ENCODE peak calls at places on chromosomes 11 and 22, in five cellular contexts. T is brain microvascular endothelial cell; D is GM03348; M is AG10803; G is effector CD4-positive, alpha-beta T cell. O is an unnamed sample.

GRCh38 chr11:30000986-30001385 is 15.8 kb downstream of the KCNA4 start:
- DNase-seq in M (no peak), G (no peak), T (no peak), D (no peak), O (no peak)

GRCh38 chr22:44191036-44191454 is 10.3 kb downstream of the PARVG start:
- DNase-seq in M (peak), T (no peak), G (no peak), D (peak), O (peak)

GRCh38 chr11:57601297-57601696 is 3.8 kb downstream of the SERPING1 start:
- DNase-seq in D (no peak), G (no peak), M (peak), T (no peak), O (peak)

GRCh38 chr22:33057363-33057995 is 702 bp downstream of the SYN3 start:
- DNase-seq in G (no peak), T (no peak), D (no peak), M (no peak), O (no peak)

GRCh38 chr11:15849265-15849664 is 507.1 kb downstream of the SOX6 start:
- DNase-seq in G (no peak), M (no peak), D (no peak), T (no peak), O (no peak)

GRCh38 chr11:122874991-122875390 is 7.6 kb upstream of the JHY start:
- DNase-seq in T (no peak), G (no peak), D (no peak), M (peak), O (no peak)

GRCh38 chr11:87223816-87224215 is 186.1 kb downstream of the TMEM135 start:
- DNase-seq in T (no peak), D (peak), M (peak), G (no peak), O (peak)

GRCh38 chr11:62752994-62753735 is 795 bp downstream of the ZBTB3 start:
- DNase-seq in G (no peak), M (no peak), D (no peak), T (no peak), O (no peak)

GRCh38 chr22:47288640-47289039 is 526.2 kb downstream of the TBC1D22A start:
- DNase-seq in G (no peak), T (no peak), M (no peak), D (no peak), O (no peak)

GRCh38 chr11:10381730-10382129 is 73.3 kb upstream of the AMPD3 start:
- DNase-seq in M (peak), D (peak), T (no peak), G (no peak), O (peak)

GRCh38 chr22:26330971-26331625 is 98.0 kb upstream of the ASPHD2 start:
- DNase-seq in G (peak), T (peak), D (peak), M (peak), O (peak)

GRCh38 chr22:48433647-48434046 is 1394.0 kb downstream of the BRD1 start:
- DNase-seq in T (no peak), M (no peak), G (no peak), D (no peak), O (no peak)

GRCh38 chr11:72583616-72584292 is 90.5 kb downstream of the PDE2A start:
- DNase-seq in G (no peak), D (no peak), M (no peak), T (no peak), O (no peak)

GRCh38 chr22:32204211-32204855 is 540 bp downstream of the RFPL2 start:
- DNase-seq in T (no peak), M (no peak), G (no peak), D (no peak), O (no peak)

GRCh38 chr11:67468835-67469811 is at the start of gene TMEM134:
- DNase-seq in M (peak), G (peak), T (peak), D (peak), O (peak)

GRCh38 chr11:71481101-71481960 is 28.3 kb downstream of the NADSYN1 start:
- DNase-seq in T (no peak), G (no peak), D (no peak), M (no peak), O (no peak)

GRCh38 chr22:27648074-27648473 is 153.5 kb downstream of the MN1 start:
- DNase-seq in T (no peak), G (no peak), M (no peak), D (no peak), O (no peak)

GRCh38 chr11:68390315-68390714 is 70.2 kb upstream of the PPP6R3 start:
- DNase-seq in M (no peak), G (no peak), T (no peak), D (no peak), O (no peak)

GRCh38 chr22:29212738-29213137 is 7.0 kb downstream of the EMID1 start:
- DNase-seq in T (no peak), M (no peak), G (no peak), D (no peak), O (no peak)

GRCh38 chr11:102680945-102681344 is 24.6 kb downstream of the MMP27 start:
- DNase-seq in M (peak), D (peak), G (no peak), T (no peak), O (peak)

GRCh38 chr11:78350101-78350645 is 67.4 kb downstream of the GAB2 start:
- DNase-seq in D (peak), G (no peak), T (no peak), M (peak), O (peak)

GRCh38 chr22:43944670-43945430 is 10.4 kb upstream of the SAMM50 start:
- DNase-seq in D (no peak), M (no peak), T (no peak), G (no peak), O (no peak)

GRCh38 chr22:42655693-42656092 is 6.5 kb upstream of the CYB5R3 start:
- DNase-seq in T (no peak), M (no peak), G (no peak), D (no peak), O (no peak)

GRCh38 chr11:77813256-77813655 is 7.3 kb downstream of the RSF1 start:
- DNase-seq in D (no peak), G (no peak), M (peak), T (no peak), O (peak)

GRCh38 chr11:100367892-100368291 is 319.2 kb upstream of the ARHGAP42 start:
- DNase-seq in G (no peak), T (no peak), M (no peak), D (no peak), O (no peak)

GRCh38 chr22:21762712-21763581 is 27.4 kb upstream of the YPEL1 start:
- DNase-seq in T (no peak), D (no peak), G (no peak), M (no peak), O (no peak)

O was measured in EH.